ENCODE peak calls at places on chromosomes 16 and 17, in six cellular contexts. V, Y, W, Z, B and X are unnamed samples.
A peak's percentile ranks its signal among the peaks of the same experiment; 100 is the strongest.

GRCh38 chr16:88141580-88141979 is 190.3 kb downstream of the BANP start:
- DNase-seq in W (no peak), B (no peak), Y (no peak), V (no peak), Z (no peak), X (no peak)

GRCh38 chr16:57592591-57593003 is 35.8 kb upstream of the ADGRG1 start:
- DNase-seq in W (no peak), Z (no peak), B (no peak), V (peak; percentile 51), Y (no peak), X (no peak)

GRCh38 chr17:8146381-8147140 is 5.6 kb downstream of the PER1 start:
- DNase-seq in Z (no peak), V (no peak), Y (no peak), B (no peak), W (no peak), X (no peak)

GRCh38 chr17:63622571-63623390 is 564 bp downstream of the MAP3K3 start:
- DNase-seq in Z (no peak), W (peak; percentile 66), Y (peak; percentile 49), V (peak; percentile 76), B (peak; percentile 53), X (peak; percentile 81)

GRCh38 chr16:27174007-27174406 is 29.3 kb upstream of the KDM8 start:
- DNase-seq in V (peak; percentile 27), Y (peak; percentile 63), B (no peak), W (peak; percentile 47), Z (no peak), X (peak; percentile 24)

GRCh38 chr17:17152385-17152784 is 53.7 kb downstream of the PLD6 start:
- DNase-seq in Y (no peak), B (peak; percentile 38), V (no peak), Z (no peak), W (no peak), X (no peak)

GRCh38 chr17:71799657-71800056 is 321.2 kb upstream of the SOX9 start:
- DNase-seq in V (no peak), B (no peak), W (no peak), Z (no peak), Y (no peak), X (no peak)

GRCh38 chr17:1312261-1312870 is 32.9 kb downstream of the TRARG1 start:
- DNase-seq in B (no peak), V (no peak), W (no peak), Z (no peak), Y (no peak), X (peak; percentile 73)

GRCh38 chr16:2197765-2198164 is 1.4 kb upstream of the CASKIN1 start:
- DNase-seq in Z (no peak), V (no peak), W (no peak), B (no peak), Y (no peak), X (no peak)

GRCh38 chr17:68906638-68907037 is 48.6 kb downstream of the ABCA8 start:
- DNase-seq in W (no peak), V (no peak), Y (no peak), B (no peak), Z (no peak), X (no peak)

GRCh38 chr17:2034806-2035548 is 5.0 kb downstream of the DPH1 start:
- DNase-seq in Y (no peak), B (no peak), W (no peak), V (no peak), Z (no peak), X (no peak)

GRCh38 chr17:50028207-50029120 is 27.4 kb upstream of the ITGA3 start:
- DNase-seq in Z (no peak), W (peak; percentile 37), B (no peak), Y (no peak), V (no peak), X (no peak)

GRCh38 chr17:75572713-75573539 is 14.7 kb upstream of the MYO15B start:
- DNase-seq in W (no peak), Y (no peak), V (no peak), B (no peak), Z (no peak), X (no peak)

GRCh38 chr16:7456221-7456620 is 123.6 kb downstream of the RBFOX1 start:
- DNase-seq in V (no peak), W (no peak), B (no peak), Z (no peak), Y (no peak), X (no peak)

GRCh38 chr16:81415757-81416156 is 28.9 kb upstream of the CMIP start:
- DNase-seq in Z (no peak), Y (no peak), B (no peak), V (no peak), W (peak; percentile 77), X (no peak)

GRCh38 chr17:51362818-51363598 is 102.7 kb downstream of the UTP18 start:
- DNase-seq in Y (no peak), B (no peak), Z (no peak), V (no peak), W (peak; percentile 16), X (no peak)

GRCh38 chr17:69723741-69724140 is 309.2 kb downstream of the MAP2K6 start:
- DNase-seq in W (no peak), V (no peak), B (no peak), Z (no peak), Y (no peak), X (no peak)

GRCh38 chr16:70572050-70572925 is 48.7 kb downstream of the SF3B3 start:
- DNase-seq in B (no peak), Z (no peak), V (no peak), Y (no peak), W (no peak), X (no peak)

GRCh38 chr17:44343510-44344209 is 1.4 kb upstream of the GRN start:
- DNase-seq in Z (no peak), W (no peak), B (no peak), V (no peak), Y (no peak), X (no peak)

GRCh38 chr17:19384723-19385391 is 2.1 kb downstream of the MFAP4 start:
- DNase-seq in W (peak; percentile 100), Z (peak; percentile 59), V (peak; percentile 84), Y (peak; percentile 52), B (peak; percentile 91), X (peak; percentile 63)

GRCh38 chr16:12043953-12044352 is 67.4 kb downstream of the SNX29 start:
- DNase-seq in Z (no peak), B (no peak), V (no peak), Y (no peak), W (no peak), X (no peak)

GRCh38 chr17:181213-182163 is at the start of gene DOC2B:
- DNase-seq in V (peak; percentile 39), Y (peak; percentile 19), Z (no peak), B (no peak), W (no peak), X (peak; percentile 39)

DNA sequence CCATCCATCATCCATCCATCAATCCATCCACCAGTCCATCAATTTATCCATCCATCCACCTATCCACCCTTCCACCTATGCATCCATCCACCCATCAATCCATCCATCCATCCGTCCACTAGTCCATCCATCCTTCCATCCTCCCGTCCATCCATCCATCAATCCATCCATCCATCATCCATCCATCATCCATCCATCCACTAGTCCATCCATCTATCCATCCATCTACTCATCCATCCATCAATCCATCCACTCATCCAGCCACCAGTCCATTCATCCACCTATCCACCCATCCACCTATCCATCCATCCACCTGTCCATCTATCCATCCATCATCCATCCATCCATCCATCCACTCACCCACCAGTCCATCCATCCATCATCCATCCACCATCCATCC is 39.9 kb upstream of the SSTR5 start:
- DNase-seq in Z (no peak), Y (no peak), W (no peak), V (no peak), B (no peak), X (no peak)
- H3K27me3 ChIP-seq in Z (no peaks in the 10 kb centered on the region), Y (peaks cover 6% of the 10 kb centered on the region), W (no peaks in the 10 kb centered on the region), V (peaks cover 36% of the 10 kb centered on the region), B (no peaks in the 10 kb centered on the region), X (peaks cover 14% of the 10 kb centered on the region)

GRCh38 chr17:48563867-48564199 is 14.3 kb downstream of the HOXB4 start:
- DNase-seq in B (no peak), W (no peak), Z (no peak), V (no peak), Y (no peak), X (no peak)
- H3K4me3 ChIP-seq in B (peak overlapping the region; percentile 33), W (no peak overlapping the region), Z (peak overlapping the region; percentile 71), V (peak overlapping the region; percentile 41), Y (peak overlapping the region; percentile 38), X (no peak overlapping the region)

GRCh38 chr16:29901607-29901945 is 1.3 kb downstream of the ASPHD1 start:
- DNase-seq in B (no peak), Z (no peak), W (no peak), V (no peak), Y (no peak), X (no peak)

GRCh38 chr16:29899516-29900101 is at the start of gene SEZ6L2:
- DNase-seq in Z (no peak), B (peak; percentile 62), W (no peak), V (peak; percentile 86), Y (peak; percentile 82), X (peak; percentile 96)

GRCh38 chr16:29898786-29899515 is 399 bp downstream of the SEZ6L2 start:
- DNase-seq in W (no peak), Z (no peak), B (no peak), Y (no peak), V (peak; percentile 69), X (peak; percentile 86)

GRCh38 chr16:29900888-29901606 is 759 bp downstream of the ASPHD1 start:
- DNase-seq in W (no peak), Z (no peak), B (no peak), V (no peak), Y (no peak), X (no peak)

GRCh38 chr16:29900102-29900887 is at the start of gene ASPHD1:
- DNase-seq in Z (peak; percentile 26), V (no peak), Y (peak; percentile 42), W (peak; percentile 73), B (peak; percentile 58), X (peak; percentile 96)
- H3K27me3 ChIP-seq in Z (peaks cover 4% of the 10 kb centered on the region), V (peaks cover 31% of the 10 kb centered on the region), Y (no peaks in the 10 kb centered on the region), W (no peaks in the 10 kb centered on the region), B (no peaks in the 10 kb centered on the region), X (no peaks in the 10 kb centered on the region)

GRCh38 chr17:14329900-14330491 is 29.1 kb downstream of the HS3ST3B1 start:
- DNase-seq in Z (no peak), B (no peak), V (no peak), Y (no peak), W (no peak), X (no peak)
- H3K4me3 ChIP-seq in Z (no peak overlapping the region), B (no peak overlapping the region), V (no peak overlapping the region), Y (no peak overlapping the region), W (no peak overlapping the region), X (no peak overlapping the region)

GRCh38 chr17:79914813-79915740 is 75.8 kb upstream of the CBX4 start:
- DNase-seq in V (no peak), B (no peak), Y (no peak), W (no peak), Z (no peak), X (no peak)
- H3K27me3 ChIP-seq in V (no peaks in the 10 kb centered on the region), B (no peaks in the 10 kb centered on the region), Y (no peaks in the 10 kb centered on the region), W (peaks cover 41% of the 10 kb centered on the region), Z (no peaks in the 10 kb centered on the region), X (no peaks in the 10 kb centered on the region)

GRCh38 chr17:27873211-27873610 is 20.0 kb downstream of the LYRM9 start:
- DNase-seq in V (no peak), Z (no peak), W (no peak), Y (no peak), B (no peak), X (no peak)
- H3K4me3 ChIP-seq in V (no peak overlapping the region), Z (no peak overlapping the region), W (no peak overlapping the region), Y (no peak overlapping the region), B (no peak overlapping the region), X (no peak overlapping the region)

DNA sequence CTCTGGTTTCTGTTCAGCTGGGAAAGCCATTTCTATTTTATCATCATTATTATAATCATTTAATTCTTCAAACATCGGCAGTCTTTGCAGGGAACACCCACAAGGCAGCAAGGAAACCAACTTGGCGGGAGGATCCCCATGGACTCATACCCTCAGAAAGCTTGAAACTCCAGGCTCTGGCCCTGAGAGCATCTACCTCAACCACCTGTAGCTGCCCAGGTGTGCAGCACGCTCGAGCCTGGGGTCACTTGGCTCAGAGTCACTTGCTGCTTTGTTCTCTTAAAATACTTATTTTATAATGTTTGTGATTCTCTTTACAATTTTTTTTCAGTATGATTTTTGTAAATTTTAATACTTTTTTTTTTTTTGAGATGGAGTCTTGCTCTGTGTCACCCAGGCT is 6.8 kb upstream of the ZNF423 start:
- DNase-seq in Y (no peak), Z (no peak), B (no peak), W (no peak), V (no peak), X (no peak)
- H3K27me3 ChIP-seq in Y (no peaks in the 10 kb centered on the region), Z (no peaks in the 10 kb centered on the region), B (no peaks in the 10 kb centered on the region), W (peaks cover 4% of the 10 kb centered on the region), V (no peaks in the 10 kb centered on the region), X (no peaks in the 10 kb centered on the region)